ENCODE peak calls at places on chromosomes 2 and 18, in four cellular contexts. Q, E, W and N are unnamed samples.

GRCh38 chr2:42421157-42421485 is 60.1 kb upstream of the COX7A2L start:
- DNase-seq in Q (no peak), E (no peak), W (no peak), N (no peak)

GRCh38 chr2:74917702-74918619 is 40.5 kb upstream of the POLE4 start:
- DNase-seq in Q (no peak), E (no peak), W (no peak), N (no peak)

GRCh38 chr18:9482790-9483189 is 7.5 kb downstream of the RALBP1 start:
- DNase-seq in Q (no peak), E (no peak), W (no peak), N (no peak)

GRCh38 chr2:181106789-181107418 is 126.5 kb downstream of the UBE2E3 start:
- DNase-seq in Q (no peak), E (no peak), W (no peak), N (no peak)

GRCh38 chr18:78414302-78414701 is 565.3 kb upstream of the SALL3 start:
- DNase-seq in Q (no peak), E (no peak), W (no peak), N (no peak)

GRCh38 chr2:241569831-241570281 is 11.3 kb downstream of the BOK start:
- DNase-seq in Q (no peak), E (no peak), W (no peak), N (no peak)

GRCh38 chr2:112031473-112031872 is 23.6 kb upstream of the TMEM87B start:
- DNase-seq in Q (no peak), E (peak; percentile 41), W (no peak), N (no peak)

GRCh38 chr2:70516596-70516995 is 37.0 kb downstream of the TGFA start:
- DNase-seq in Q (peak; percentile 73), E (no peak), W (no peak), N (no peak)

GRCh38 chr2:6214471-6214870 is 522.3 kb downstream of the SOX11 start:
- DNase-seq in Q (no peak), E (no peak), W (no peak), N (no peak)

GRCh38 chr2:241150660-241151530 is 628 bp downstream of the PPP1R7 start:
- DNase-seq in Q (no peak), E (no peak), W (no peak), N (no peak)

GRCh38 chr2:98775146-98775988 is 44.4 kb upstream of the MGAT4A start:
- DNase-seq in Q (no peak), E (no peak), W (no peak), N (no peak)

GRCh38 chr2:220077488-220077887 is 450.1 kb downstream of the SLC4A3 start:
- DNase-seq in Q (no peak), E (no peak), W (no peak), N (no peak)

GRCh38 chr2:195343942-195344530 is 313.0 kb upstream of the SLC39A10 start:
- DNase-seq in Q (no peak), E (no peak), W (no peak), N (no peak)

GRCh38 chr18:75574197-75574596 is 146.7 kb upstream of the SMIM21 start:
- DNase-seq in Q (no peak), E (no peak), W (no peak), N (no peak)

GRCh38 chr2:1227289-1227900 is 185.9 kb upstream of the TPO start:
- DNase-seq in Q (no peak), E (no peak), W (no peak), N (no peak)

GRCh38 chr2:222568866-222569265 is 87.0 kb downstream of the FARSB start:
- DNase-seq in Q (peak; percentile 70), E (peak; percentile 24), W (no peak), N (peak; percentile 41)

GRCh38 chr18:44411971-44412370 is 268.7 kb upstream of the SETBP1 start:
- DNase-seq in Q (no peak), E (no peak), W (no peak), N (no peak)

GRCh38 chr18:12282436-12283039 is 25.5 kb upstream of the TUBB6 start:
- DNase-seq in Q (no peak), E (no peak), W (no peak), N (no peak)

GRCh38 chr18:43578636-43579203 is 301.4 kb upstream of the SYT4 start:
- DNase-seq in Q (no peak), E (no peak), W (no peak), N (no peak)

GRCh38 chr18:8562914-8563313 is 46.3 kb upstream of the RAB12 start:
- DNase-seq in Q (no peak), E (no peak), W (no peak), N (no peak)

GRCh38 chr2:240433973-240434727 is 1.3 kb upstream of the GPC1 start:
- DNase-seq in Q (peak; percentile 89), E (peak; percentile 77), W (no peak), N (peak; percentile 79)

GRCh38 chr2:120594856-120595685 is 140.6 kb upstream of the GLI2 start:
- DNase-seq in Q (no peak), E (no peak), W (no peak), N (no peak)

GRCh38 chr2:235567842-235568241 is 74.0 kb downstream of the AGAP1 start:
- DNase-seq in Q (no peak), E (no peak), W (no peak), N (no peak)

GRCh38 chr2:235568431-235568830 is 74.6 kb downstream of the AGAP1 start:
- DNase-seq in Q (no peak), E (no peak), W (no peak), N (no peak)

GRCh38 chr2:235569837-235570236 is 76.0 kb downstream of the AGAP1 start:
- DNase-seq in Q (no peak), E (no peak), W (no peak), N (no peak)

GRCh38 chr2:235564884-235565530 is 71.2 kb downstream of the AGAP1 start:
- DNase-seq in Q (no peak), E (no peak), W (no peak), N (no peak)

GRCh38 chr2:235566931-235567495 is 73.2 kb downstream of the AGAP1 start:
- DNase-seq in Q (no peak), E (no peak), W (no peak), N (no peak)
- H3K4me1 ChIP-seq in Q (no peaks in the 10 kb centered on the region), E (peaks cover 20% of the 10 kb centered on the region), W (peaks cover 8% of the 10 kb centered on the region), N (no peaks in the 10 kb centered on the region)

GRCh38 chr18:59715966-59716369 is 18.7 kb upstream of the CCBE1 start:
- DNase-seq in Q (peak; percentile 59), E (no peak), W (no peak), N (no peak)
- TF ChIP-seq POLR2A in Q (no peak), E (no peak), W (no peak), N (no peak)

GRCh38 chr2:165277860-165278656 is 38.8 kb downstream of the SCN2A start:
- DNase-seq in Q (no peak), E (no peak), W (no peak), N (no peak)
- H3K4me3 ChIP-seq in Q (no peak overlapping the region), E (no peak overlapping the region), W (no peak overlapping the region), N (no peak overlapping the region)

GRCh38 chr2:101751276-101751675 is 53.8 kb downstream of the MAP4K4 start:
- DNase-seq in Q (no peak), E (no peak), W (no peak), N (no peak)
- H3K4me1 ChIP-seq in Q (peaks cover 8% of the 10 kb centered on the region), E (peaks cover 24% of the 10 kb centered on the region), W (peaks cover 59% of the 10 kb centered on the region), N (peaks cover 7% of the 10 kb centered on the region)

GRCh38 chr2:190961918-190962487 is 52.0 kb downstream of the STAT1 start:
- DNase-seq in Q (no peak), E (no peak), W (no peak), N (no peak)
- TF ChIP-seq POLR2A in Q (no peak), E (no peak), W (no peak), N (no peak)

GRCh38 chr2:132668189-132668833 is 1.7 kb downstream of the LYPD1 start:
- DNase-seq in Q (no peak), E (no peak), W (no peak), N (no peak)
- H3K4me3 ChIP-seq in Q (no peak overlapping the region), E (no peak overlapping the region), W (no peak overlapping the region), N (no peak overlapping the region)

DNA sequence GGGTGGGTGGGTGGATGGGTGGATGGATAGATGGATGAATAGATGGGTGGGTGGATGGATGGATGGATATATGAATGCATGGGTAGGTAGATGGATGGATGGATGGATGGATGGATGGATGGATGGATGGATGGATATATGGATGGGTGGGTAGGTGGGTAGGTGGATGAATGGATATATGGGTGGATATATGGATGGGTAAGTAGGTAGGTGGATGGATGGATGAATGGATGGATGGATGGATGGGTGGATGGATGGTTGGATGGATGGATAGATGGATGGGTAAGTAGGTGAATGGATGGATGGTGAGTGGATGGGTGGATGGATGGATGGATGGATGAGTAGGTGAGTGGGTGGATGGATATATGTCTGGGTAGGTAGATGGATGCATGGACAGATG is 36.1 kb downstream of the MCFD2 start:
- DNase-seq in Q (no peak), E (no peak), W (no peak), N (peak; percentile 1)
- H3K4me1 ChIP-seq in Q (peaks cover 8% of the 10 kb centered on the region), E (peaks cover 22% of the 10 kb centered on the region), W (peaks cover 12% of the 10 kb centered on the region), N (peaks cover 4% of the 10 kb centered on the region)

GRCh38 chr2:233693963-233694362 is 1.3 kb downstream of the UGT1A6 start:
- DNase-seq in Q (no peak), E (no peak), W (no peak), N (no peak)
- TF ChIP-seq POLR2A in Q (no peak), E (no peak), W (no peak), N (no peak)